ENCODE peak calls at places on chromosome 21, in seven cellular contexts. N is IMR-90, I is H1, G is mesendoderm, H is neuronal stem cell, K is mesenchymal stem cell, W is H9. U is an unnamed sample.

GRCh38 chr21:35203093-35204021 is 154.3 kb upstream of the RUNX1 start:
- DNase-seq in N (peak), I (no peak), G (no peak), H (no peak), K (peak), W (no peak), U (no peak)

GRCh38 chr21:26236281-26236680 is 65.7 kb upstream of the APP start:
- DNase-seq in N (no peak), I (no peak), G (no peak), H (no peak), K (no peak), W (no peak), U (no peak)

GRCh38 chr21:30337644-30338170 is at the start of gene KRTAP27-1:
- DNase-seq in N (no peak), I (no peak), G (no peak), H (no peak), K (no peak), W (no peak), U (no peak)

GRCh38 chr21:28359300-28359699 is 633.4 kb downstream of the LTN1 start:
- DNase-seq in N (no peak), I (no peak), G (no peak), H (no peak), K (no peak), W (no peak), U (no peak)

GRCh38 chr21:16280731-16281130 is 550.9 kb downstream of the USP25 start:
- DNase-seq in N (no peak), I (no peak), G (no peak), H (no peak), K (peak), W (no peak), U (no peak)

GRCh38 chr21:38796426-38796825 is 9.3 kb upstream of the ETS2 start:
- DNase-seq in N (peak), I (no peak), G (no peak), H (no peak), K (peak), W (no peak), U (peak)

GRCh38 chr21:32599146-32599925 is 12.8 kb downstream of the CFAP298 start:
- DNase-seq in N (no peak), I (no peak), G (no peak), H (no peak), K (no peak), W (no peak), U (no peak)

GRCh38 chr21:38273745-38274544 is 17.2 kb downstream of the KCNJ15 start:
- DNase-seq in N (peak), I (no peak), G (no peak), H (no peak), K (peak), W (no peak), U (no peak)

GRCh38 chr21:38819719-38820147 is 14.0 kb downstream of the ETS2 start:
- DNase-seq in N (peak), I (no peak), G (no peak), H (no peak), K (peak), W (no peak), U (peak)

GRCh38 chr21:21631961-21632360 is 633.8 kb downstream of the NCAM2 start:
- DNase-seq in N (peak), I (no peak), G (no peak), H (no peak), K (no peak), W (no peak), U (no peak)

GRCh38 chr21:33655591-33656221 is 13.4 kb downstream of the ITSN1 start:
- DNase-seq in N (peak), I (no peak), G (peak), H (no peak), K (peak), W (peak), U (peak)

GRCh38 chr21:28771790-28772501 is 220.7 kb downstream of the LTN1 start:
- DNase-seq in N (peak), I (no peak), G (no peak), H (no peak), K (peak), W (no peak), U (no peak)

GRCh38 chr21:38759286-38759872 is 46.4 kb upstream of the ETS2 start:
- DNase-seq in N (no peak), I (no peak), G (no peak), H (no peak), K (peak), W (no peak), U (no peak)

GRCh38 chr21:33976082-33976979 is 60.7 kb upstream of the ATP5PO start:
- DNase-seq in N (peak), I (no peak), G (peak), H (no peak), K (peak), W (no peak), U (peak)

GRCh38 chr21:26115899-26116298 is 54.7 kb downstream of the APP start:
- DNase-seq in N (peak), I (no peak), G (no peak), H (no peak), K (peak), W (no peak), U (no peak)

GRCh38 chr21:15679630-15680029 is 50.2 kb upstream of the USP25 start:
- DNase-seq in N (no peak), I (no peak), G (peak), H (no peak), K (no peak), W (no peak), U (no peak)

GRCh38 chr21:38599381-38599975 is 101.2 kb upstream of the ERG start:
- DNase-seq in N (no peak), I (no peak), G (no peak), H (no peak), K (no peak), W (no peak), U (no peak)

GRCh38 chr21:36719614-36720013 is 20.7 kb downstream of the SIM2 start:
- DNase-seq in N (no peak), I (no peak), G (no peak), H (no peak), K (no peak), W (no peak), U (no peak)

GRCh38 chr21:35859677-35860076 is 200.6 kb downstream of the SETD4 start:
- DNase-seq in N (no peak), I (no peak), G (no peak), H (no peak), K (no peak), W (no peak), U (no peak)

GRCh38 chr21:45254557-45254930 is 33.2 kb downstream of the POFUT2 start:
- DNase-seq in N (no peak), I (no peak), G (no peak), H (no peak), K (no peak), W (no peak), U (no peak)

GRCh38 chr21:39673736-39674135 is 61.0 kb downstream of the B3GALT5 start:
- DNase-seq in N (no peak), I (no peak), G (no peak), H (no peak), K (no peak), W (no peak), U (no peak)

GRCh38 chr21:35102488-35103407 is 53.6 kb upstream of the RUNX1 start:
- DNase-seq in N (peak), I (no peak), G (no peak), H (no peak), K (peak), W (no peak), U (no peak)

GRCh38 chr21:25313891-25314646 is 293.2 kb downstream of the MRPL39 start:
- DNase-seq in N (peak), I (no peak), G (no peak), H (no peak), K (no peak), W (no peak), U (no peak)

GRCh38 chr21:36722370-36723368 is 23.8 kb downstream of the SIM2 start:
- DNase-seq in N (no peak), I (no peak), G (no peak), H (no peak), K (no peak), W (no peak), U (no peak)

GRCh38 chr21:14706712-14707111 is 160.6 kb upstream of the SAMSN1 start:
- DNase-seq in N (no peak), I (no peak), G (no peak), H (no peak), K (no peak), W (no peak), U (no peak)

GRCh38 chr21:33949516-33950424 is 34.2 kb upstream of the ATP5PO start:
- DNase-seq in N (no peak), I (no peak), G (no peak), H (no peak), K (no peak), W (no peak), U (no peak)

GRCh38 chr21:17660449-17660848 is 47.7 kb upstream of the BTG3 start:
- DNase-seq in N (no peak), I (no peak), G (peak), H (no peak), K (no peak), W (no peak), U (no peak)
- H3K4ac ChIP-seq in N (no peak), I (no peak), G (no peak), H (no peak), K (no peak), W (no peak), U (no peak)

DNA sequence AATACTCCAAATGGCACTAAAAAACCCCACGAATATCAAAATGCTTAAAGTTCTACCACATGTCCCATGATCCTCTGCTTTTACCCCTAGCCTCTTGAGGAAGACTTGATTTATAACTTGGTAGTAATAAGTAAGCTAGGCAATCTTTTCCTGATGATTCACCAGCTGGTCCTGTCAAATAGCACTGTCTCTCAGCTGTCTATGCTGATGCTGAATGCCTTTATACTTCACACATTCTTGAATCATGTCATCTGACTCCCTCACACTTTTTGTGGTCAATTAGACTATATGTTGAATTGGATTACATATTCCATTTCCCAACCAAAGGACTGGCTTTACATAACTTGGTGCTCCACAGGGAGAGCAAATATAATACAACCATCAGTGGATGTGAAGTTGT is 16.6 kb downstream of the C21orf91 start:
- DNase-seq in N (peak), I (no peak), G (no peak), H (no peak), K (peak), W (no peak), U (no peak)
- H3K4ac ChIP-seq in N (no peak), I (no peak), G (no peak), H (no peak), K (no peak), W (no peak), U (no peak)

GRCh38 chr21:43190544-43191340 is 21.9 kb downstream of the CRYAA start:
- DNase-seq in N (no peak), I (no peak), G (no peak), H (no peak), K (no peak), W (peak), U (no peak)

GRCh38 chr21:43188712-43189151 is 19.9 kb downstream of the CRYAA start:
- DNase-seq in N (no peak), I (no peak), G (no peak), H (no peak), K (no peak), W (no peak), U (no peak)

GRCh38 chr21:43188181-43188580 is 19.4 kb downstream of the CRYAA start:
- DNase-seq in N (no peak), I (no peak), G (no peak), H (no peak), K (no peak), W (no peak), U (no peak)

GRCh38 chr21:43191521-43191920 is 22.7 kb downstream of the CRYAA start:
- DNase-seq in N (no peak), I (no peak), G (no peak), H (no peak), K (no peak), W (peak), U (no peak)

GRCh38 chr21:43189936-43190335 is 21.1 kb downstream of the CRYAA start:
- DNase-seq in N (no peak), I (no peak), G (no peak), H (no peak), K (no peak), W (peak), U (no peak)
- H3K4ac ChIP-seq in N (no peak), I (no peak), G (no peak), H (no peak), K (no peak), W (no peak), U (no peak)

GRCh38 chr21:40688106-40688850 is 158.7 kb downstream of the DSCAM start:
- DNase-seq in N (no peak), I (no peak), G (peak), H (no peak), K (no peak), W (no peak), U (no peak)
- H3K4ac ChIP-seq in N (no peak), I (no peak), G (no peak), H (no peak), K (no peak), W (no peak), U (no peak)

DNA sequence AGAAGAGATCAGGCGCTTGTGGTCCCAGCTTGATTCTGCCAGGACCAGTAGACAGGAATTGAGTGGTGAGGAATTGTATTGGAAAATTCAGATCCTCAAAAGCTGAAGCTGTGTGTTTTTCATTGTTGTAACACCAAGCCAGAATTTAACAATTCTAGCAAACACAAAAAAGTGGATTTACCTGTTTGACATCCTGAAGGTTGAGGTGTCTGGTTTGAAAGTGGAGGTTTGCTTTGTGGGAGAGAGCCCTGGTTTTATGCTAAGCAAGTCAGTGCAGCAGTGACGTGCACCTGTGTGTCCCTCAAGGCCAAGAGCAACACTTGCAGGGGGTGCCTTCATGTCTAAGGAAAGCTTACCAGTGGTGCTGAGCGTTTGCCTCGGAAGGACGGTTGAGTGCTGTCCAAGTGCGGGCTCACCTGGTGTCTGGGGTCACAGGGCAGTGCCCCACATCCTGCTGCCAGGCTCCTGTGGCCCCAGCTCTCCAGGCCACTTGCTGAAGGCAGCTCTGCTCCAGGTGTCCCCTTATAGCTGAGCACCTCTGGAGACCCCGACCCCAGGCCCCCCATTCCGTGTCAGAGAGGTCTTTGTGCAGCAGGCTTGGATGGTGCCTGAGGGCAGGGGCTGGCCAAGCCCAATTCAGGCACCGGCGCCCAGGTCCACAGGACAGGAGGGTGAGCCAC is 27.7 kb downstream of the PCNT start:
- DNase-seq in N (no peak), I (no peak), G (no peak), H (no peak), K (no peak), W (no peak), U (no peak)
- H3K4ac ChIP-seq in N (no peak), I (no peak), G (no peak), H (no peak), K (no peak), W (no peak), U (no peak)

GRCh38 chr21:42187976-42188653 is 30.8 kb upstream of the ABCG1 start:
- DNase-seq in N (no peak), I (no peak), G (no peak), H (no peak), K (no peak), W (no peak), U (no peak)

GRCh38 chr21:42186591-42186990 is 32.3 kb upstream of the ABCG1 start:
- DNase-seq in N (no peak), I (no peak), G (no peak), H (no peak), K (no peak), W (no peak), U (peak)

GRCh38 chr21:42183374-42184266 is 35.3 kb upstream of the ABCG1 start:
- DNase-seq in N (no peak), I (no peak), G (no peak), H (no peak), K (no peak), W (no peak), U (no peak)

GRCh38 chr21:42179316-42179715 is 39.6 kb upstream of the ABCG1 start:
- DNase-seq in N (no peak), I (no peak), G (no peak), H (no peak), K (no peak), W (no peak), U (no peak)

GRCh38 chr21:42182713-42183371 is 36.1 kb upstream of the ABCG1 start:
- DNase-seq in N (no peak), I (no peak), G (no peak), H (no peak), K (no peak), W (no peak), U (no peak)
- H3K4ac ChIP-seq in N (no peak), I (no peak), G (no peak), H (no peak), K (no peak), W (no peak), U (no peak)